ENCODE peak calls at places on chromosomes 16 and 17, in six cellular contexts. N is GM12878, A is H1, E is HepG2, H is K562, P is GM12891. L is an unnamed sample.

GRCh38 chr17:968812-969766 is 10.5 kb downstream of the NXN start:
- DNase-seq in N (no peak), A (no peak), E (no peak), H (no peak), P (no peak), L (no peak)

GRCh38 chr16:11075163-11075562 is 130.8 kb downstream of the CLEC16A start:
- DNase-seq in N (no peak), A (no peak), E (no peak), H (no peak), P (no peak), L (no peak)

GRCh38 chr17:40283662-40284061 is 4.0 kb upstream of the CDC6 start:
- DNase-seq in N (no peak), A (no peak), E (no peak), H (no peak), P (no peak), L (no peak)

GRCh38 chr16:23351360-23351759 is 49.3 kb downstream of the SCNN1B start:
- DNase-seq in N (no peak), A (no peak), E (no peak), H (no peak), P (no peak), L (no peak)

GRCh38 chr17:17978481-17979424 is 6.1 kb downstream of the DRC3 start:
- DNase-seq in N (no peak), A (no peak), E (no peak), H (no peak), P (no peak), L (no peak)

GRCh38 chr16:76639685-76640289 is 362.6 kb downstream of the CNTNAP4 start:
- DNase-seq in N (no peak), A (peak; percentile 19), E (peak; percentile 47), H (no peak), P (no peak), L (no peak)

GRCh38 chr17:77535892-77536291 is 395.1 kb downstream of the SEC14L1 start:
- DNase-seq in N (no peak), A (no peak), E (no peak), H (peak; percentile 32), P (no peak), L (no peak)

GRCh38 chr17:66714046-66715023 is 120.6 kb upstream of the CACNG5 start:
- DNase-seq in N (no peak), A (no peak), E (no peak), H (no peak), P (no peak), L (no peak)

GRCh38 chr17:41417576-41418015 is 6.8 kb downstream of the KRT37 start:
- DNase-seq in N (no peak), A (no peak), E (peak; percentile 30), H (peak; percentile 54), P (no peak), L (peak; percentile 24)

GRCh38 chr16:10622036-10622921 is 41.9 kb upstream of the EMP2 start:
- DNase-seq in N (no peak), A (no peak), E (no peak), H (peak; percentile 71), P (no peak), L (no peak)

GRCh38 chr16:49101997-49102396 is 179.6 kb downstream of the CBLN1 start:
- DNase-seq in N (no peak), A (no peak), E (no peak), H (no peak), P (no peak), L (no peak)

GRCh38 chr17:50836826-50837225 is 1.4 kb downstream of the WFIKKN2 start:
- DNase-seq in N (no peak), A (no peak), E (no peak), H (no peak), P (no peak), L (no peak)

GRCh38 chr16:11350531-11351335 is 5.5 kb downstream of the RMI2 start:
- DNase-seq in N (no peak), A (no peak), E (no peak), H (no peak), P (no peak), L (no peak)

GRCh38 chr16:77289331-77289809 is 90.2 kb downstream of the SYCE1L start:
- DNase-seq in N (no peak), A (no peak), E (no peak), H (no peak), P (no peak), L (no peak)

GRCh38 chr17:70230883-70231282 is 61.6 kb downstream of the KCNJ2 start:
- DNase-seq in N (no peak), A (no peak), E (no peak), H (no peak), P (no peak), L (no peak)

GRCh38 chr17:61478026-61478789 is 26.0 kb downstream of the TBX4 start:
- DNase-seq in N (no peak), A (no peak), E (no peak), H (no peak), P (no peak), L (no peak)

GRCh38 chr16:81551141-81551808 is 106.7 kb downstream of the CMIP start:
- DNase-seq in N (peak; percentile 9), A (no peak), E (no peak), H (peak; percentile 38), P (no peak), L (no peak)

GRCh38 chr16:53905028-53905427 is 201.1 kb downstream of the FTO start:
- DNase-seq in N (no peak), A (no peak), E (no peak), H (no peak), P (no peak), L (no peak)

GRCh38 chr17:4788807-4789700 is at the start of gene GLTPD2:
- DNase-seq in N (no peak), A (no peak), E (peak; percentile 82), H (no peak), P (no peak), L (no peak)

GRCh38 chr17:61411114-61411943 is 11.7 kb downstream of the TBX2 start:
- DNase-seq in N (no peak), A (no peak), E (no peak), H (no peak), P (peak; percentile 43), L (peak; percentile 32)

GRCh38 chr16:4944333-4945281 is 7.7 kb upstream of the PPL start:
- DNase-seq in N (no peak), A (no peak), E (peak; percentile 98), H (peak; percentile 59), P (no peak), L (no peak)

GRCh38 chr17:74579910-74580309 is 12.2 kb downstream of the CD300LD start:
- DNase-seq in N (no peak), A (no peak), E (no peak), H (no peak), P (no peak), L (no peak)

GRCh38 chr16:71524566-71525553 is 1.4 kb upstream of the CHST4 start:
- DNase-seq in N (no peak), A (no peak), E (no peak), H (no peak), P (no peak), L (no peak)

GRCh38 chr17:66192378-66192687 is 400 bp upstream of the CEP112 start:
- DNase-seq in N (no peak), A (no peak), E (no peak), H (no peak), P (no peak), L (no peak)

GRCh38 chr17:151004-151403 is 13.6 kb downstream of the SCGB1C2 start:
- DNase-seq in N (no peak), A (no peak), E (peak; percentile 55), H (no peak), P (no peak), L (no peak)

GRCh38 chr17:73952498-73953205 is 250.8 kb upstream of the RPL38 start:
- DNase-seq in N (no peak), A (no peak), E (no peak), H (peak; percentile 58), P (peak; percentile 44), L (no peak)

GRCh38 chr16:22313141-22313781 is 16.1 kb downstream of the POLR3E start:
- DNase-seq in N (no peak), A (no peak), E (no peak), H (no peak), P (no peak), L (no peak)

GRCh38 chr16:80466024-80466986 is 74.5 kb upstream of the DYNLRB2 start:
- DNase-seq in N (peak; percentile 34), A (peak; percentile 63), E (peak; percentile 54), H (peak; percentile 86), P (peak; percentile 47), L (peak; percentile 46)

GRCh38 chr16:3915438-3916250 is 35.1 kb upstream of the CREBBP start:
- DNase-seq in N (no peak), A (no peak), E (no peak), H (no peak), P (no peak), L (no peak)

GRCh38 chr17:44781553-44782348 is 23.0 kb downstream of the ADAM11 start:
- DNase-seq in N (no peak), A (no peak), E (no peak), H (no peak), P (no peak), L (no peak)

GRCh38 chr17:65667656-65668055 is 106.2 kb upstream of the AXIN2 start:
- DNase-seq in N (no peak), A (no peak), E (no peak), H (no peak), P (no peak), L (no peak)

GRCh38 chr17:19388791-19389190 is 1.8 kb upstream of the MFAP4 start:
- DNase-seq in N (no peak), A (no peak), E (no peak), H (no peak), P (no peak), L (no peak)

GRCh38 chr16:51474414-51475091 is 323.5 kb upstream of the SALL1 start:
- DNase-seq in N (no peak), A (no peak), E (no peak), H (no peak), P (no peak), L (no peak)

GRCh38 chr16:67226804-67227566 is at the start of gene TMEM208:
- DNase-seq in N (peak; percentile 97), A (peak; percentile 96), E (peak; percentile 99), H (peak; percentile 98), P (peak; percentile 97), L (peak; percentile 97)
- TF ChIP-seq POLR2A in N (peak; percentile 88), A (peak; percentile 66), E (peak; percentile 90), H (peak; percentile 86), P (peak; percentile 80), L (peak; percentile 78)

DNA sequence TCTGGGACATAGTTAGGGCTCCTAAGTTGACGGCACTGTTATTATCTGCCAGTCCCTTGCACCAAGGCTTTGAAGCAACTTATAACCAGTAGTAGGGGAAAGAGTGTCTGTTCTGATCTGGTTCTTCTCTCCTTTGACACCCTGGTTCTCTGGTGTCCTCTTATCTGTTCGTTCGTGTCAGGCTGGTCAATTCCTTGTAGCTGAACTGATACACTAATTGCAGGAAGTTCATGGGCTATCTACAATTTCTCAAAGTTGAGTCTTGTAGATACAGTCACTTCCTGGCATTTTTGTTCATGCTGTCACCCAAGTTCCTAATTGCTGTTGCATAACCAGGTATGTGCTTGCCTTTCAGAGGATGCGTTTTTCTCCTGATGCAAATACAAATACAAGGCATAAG is 17.3 kb upstream of the MYO1D start:
- DNase-seq in N (no peak), A (no peak), E (no peak), H (no peak), P (no peak), L (no peak)
- TF ChIP-seq POLR2AphosphoS5 in N (no peak), A (no peak), E (no peak), H (peak; percentile 52), P (no peak), L (no peak)

GRCh38 chr16:85395913-85396878 is 216.9 kb upstream of the GSE1 start:
- DNase-seq in N (no peak), A (no peak), E (no peak), H (no peak), P (no peak), L (no peak)
- TF ChIP-seq TAF1 in N (no peak), A (no peak), E (no peak), H (no peak), P (no peak), L (no peak)

GRCh38 chr17:63942309-63942985 is 10.3 kb upstream of the CD79B start:
- DNase-seq in N (no peak), A (no peak), E (no peak), H (no peak), P (no peak), L (no peak)
- TF ChIP-seq POLR2A in N (no peak), A (no peak), E (no peak), H (no peak), P (no peak), L (no peak)

L was measured in GM12892.